ENCODE peak calls at places on chromosomes 7 and 10, in five cellular contexts. V, A, L, J and T are unnamed samples.

GRCh38 chr10:63166742-63167258 is 33.7 kb downstream of the NRBF2 start:
- DNase-seq in V (no peak), A (peak; percentile 54), J (peak; percentile 63), L (no peak), T (peak; percentile 57)

GRCh38 chr10:80472234-80473095 is 18.4 kb downstream of the TSPAN14 start:
- DNase-seq in L (no peak), A (no peak), V (no peak), J (peak; percentile 42), T (no peak)

GRCh38 chr10:104139221-104139620 is 17.2 kb downstream of the SFR1 start:
- DNase-seq in A (no peak), V (no peak), J (no peak), L (no peak), T (no peak)

GRCh38 chr7:28481131-28481926 is 69.0 kb downstream of the CREB5 start:
- DNase-seq in J (peak; percentile 20), A (no peak), L (no peak), V (no peak), T (no peak)

GRCh38 chr10:19745672-19746071 is 70.6 kb upstream of the PLXDC2 start:
- DNase-seq in J (no peak), A (no peak), L (no peak), V (no peak), T (no peak)

GRCh38 chr7:102821994-102822747 is 73.4 kb downstream of the FAM185A start:
- DNase-seq in L (no peak), J (no peak), V (no peak), A (no peak), T (no peak)

GRCh38 chr7:1603346-1604211 is 33.7 kb upstream of the PSMG3 start:
- DNase-seq in L (no peak), A (no peak), V (no peak), J (no peak), T (no peak)

GRCh38 chr7:101882595-101883564 is 65.5 kb downstream of the CUX1 start:
- DNase-seq in L (no peak), A (peak; percentile 30), J (peak; percentile 94), V (no peak), T (peak; percentile 87)

GRCh38 chr10:12819071-12819470 is 182.4 kb downstream of the CCDC3 start:
- DNase-seq in L (no peak), V (no peak), J (no peak), A (no peak), T (no peak)

GRCh38 chr7:22969010-22969431 is 44.9 kb downstream of the HYCC1 start:
- DNase-seq in J (no peak), V (no peak), A (no peak), L (no peak), T (no peak)

GRCh38 chr10:73948947-73949633 is 38.2 kb downstream of the PLAU start:
- DNase-seq in V (no peak), L (no peak), J (no peak), A (no peak), T (no peak)

GRCh38 chr10:132158810-132159209 is 27.9 kb upstream of the DPYSL4 start:
- DNase-seq in L (no peak), V (no peak), J (no peak), A (no peak), T (no peak)

GRCh38 chr10:68301790-68302502 is 29.9 kb upstream of the HNRNPH3 start:
- DNase-seq in V (no peak), J (peak; percentile 68), L (no peak), A (no peak), T (peak; percentile 19)

GRCh38 chr10:124030711-124031110 is 62.7 kb downstream of the CHST15 start:
- DNase-seq in V (no peak), A (no peak), L (no peak), J (no peak), T (no peak)

GRCh38 chr10:74529205-74529604 is 297.2 kb upstream of the KAT6B start:
- DNase-seq in L (no peak), V (no peak), A (no peak), J (no peak), T (no peak)

GRCh38 chr7:124275411-124275810 is 242.5 kb upstream of the TMEM229A start:
- DNase-seq in J (no peak), L (no peak), V (no peak), A (no peak), T (peak; percentile 11)

GRCh38 chr7:140876519-140877248 is 48.0 kb downstream of the BRAF start:
- DNase-seq in V (no peak), L (no peak), A (no peak), J (peak; percentile 42), T (no peak)

GRCh38 chr10:97072851-97073665 is 112.7 kb downstream of the SLIT1 start:
- DNase-seq in L (peak; percentile 85), A (peak; percentile 93), J (peak; percentile 92), V (peak; percentile 77), T (peak; percentile 66)

GRCh38 chr7:88759216-88759955 is at the start of gene ZNF804B:
- DNase-seq in L (peak; percentile 51), J (peak; percentile 23), V (no peak), A (peak; percentile 44), T (no peak)

GRCh38 chr7:114548576-114548975 is 134.0 kb downstream of the FOXP2 start:
- DNase-seq in A (no peak), J (no peak), V (no peak), L (no peak), T (no peak)

GRCh38 chr10:22246680-22247391 is 29.0 kb upstream of the EBLN1 start:
- DNase-seq in V (no peak), L (no peak), J (peak; percentile 46), A (no peak), T (no peak)

GRCh38 chr7:43362652-43363428 is 220.1 kb upstream of the STK17A start:
- DNase-seq in J (no peak), A (peak; percentile 30), V (no peak), L (no peak), T (peak; percentile 92)

GRCh38 chr7:12647364-12648219 is 39.8 kb upstream of the ARL4A start:
- DNase-seq in V (no peak), J (peak; percentile 36), L (no peak), A (no peak), T (no peak)

GRCh38 chr7:17042211-17042610 is 160.4 kb upstream of the AGR3 start:
- DNase-seq in J (no peak), V (no peak), L (no peak), A (no peak), T (no peak)